ENCODE peak calls at places on chromosome 15, in nine cellular contexts. One of them, this sample, is unnamed.

GRCh38 chr15:55694652-55695150 is 48.3 kb downstream of the PRTG start:
- DNase-seq in PC-9: no peak
- DNase-seq in HT-29: no peak
- DNase-seq in GM03348: no peak
- DNase-seq in ecto neural progenitor cell: no peak
- DNase-seq in EL: no peak
- DNase-seq in GM12891: peak; percentile 20
- DNase-seq in mesendoderm: peak; percentile 79
- DNase-seq in AG08396: no peak
- DNase-seq in this sample: no peak

GRCh38 chr15:43143203-43143941 is 10.0 kb downstream of the TMEM62 start:
- DNase-seq in GM12891: no peak
- DNase-seq in ecto neural progenitor cell: no peak
- DNase-seq in EL: no peak
- DNase-seq in GM03348: no peak
- DNase-seq in mesendoderm: no peak
- DNase-seq in PC-9: no peak
- DNase-seq in AG08396: no peak
- DNase-seq in HT-29: no peak
- DNase-seq in this sample: no peak

GRCh38 chr15:57375827-57376694 is at the start of gene CGNL1:
- DNase-seq in EL: peak; percentile 52
- DNase-seq in GM12891: no peak
- DNase-seq in AG08396: peak; percentile 79
- DNase-seq in mesendoderm: peak; percentile 67
- DNase-seq in PC-9: no peak
- DNase-seq in ecto neural progenitor cell: peak; percentile 79
- DNase-seq in GM03348: peak; percentile 88
- DNase-seq in HT-29: no peak
- DNase-seq in this sample: peak; percentile 67

GRCh38 chr15:78951841-78952238 is 7.0 kb upstream of the CTSH start:
- DNase-seq in mesendoderm: peak; percentile 42
- DNase-seq in GM03348: no peak
- DNase-seq in HT-29: peak; percentile 72
- DNase-seq in GM12891: no peak
- DNase-seq in PC-9: peak; percentile 96
- DNase-seq in ecto neural progenitor cell: no peak
- DNase-seq in EL: peak; percentile 22
- DNase-seq in AG08396: peak; percentile 46
- DNase-seq in this sample: no peak

GRCh38 chr15:81338422-81339007 is 14.6 kb upstream of the STARD5 start:
- DNase-seq in HT-29: no peak
- DNase-seq in EL: peak; percentile 93
- DNase-seq in AG08396: peak; percentile 42
- DNase-seq in GM03348: peak; percentile 70
- DNase-seq in ecto neural progenitor cell: peak; percentile 14
- DNase-seq in GM12891: no peak
- DNase-seq in PC-9: peak; percentile 38
- DNase-seq in mesendoderm: no peak
- DNase-seq in this sample: peak; percentile 86

GRCh38 chr15:64246364-64247189 is 83.8 kb upstream of the PPIB start:
- DNase-seq in GM12891: peak; percentile 21
- DNase-seq in HT-29: peak; percentile 64
- DNase-seq in AG08396: peak; percentile 38
- DNase-seq in mesendoderm: peak; percentile 83
- DNase-seq in GM03348: peak; percentile 60
- DNase-seq in PC-9: no peak
- DNase-seq in EL: peak; percentile 93
- DNase-seq in ecto neural progenitor cell: no peak
- DNase-seq in this sample: peak; percentile 76

GRCh38 chr15:100596792-100597191 is 5.2 kb downstream of the LINS1 start:
- DNase-seq in PC-9: no peak
- DNase-seq in GM12891: no peak
- DNase-seq in GM03348: no peak
- DNase-seq in AG08396: no peak
- DNase-seq in EL: no peak
- DNase-seq in mesendoderm: no peak
- DNase-seq in ecto neural progenitor cell: no peak
- DNase-seq in HT-29: peak; percentile 69
- DNase-seq in this sample: no peak

GRCh38 chr15:82186748-82187415 is 75.7 kb downstream of the EFL1 start:
- DNase-seq in AG08396: no peak
- DNase-seq in GM12891: no peak
- DNase-seq in ecto neural progenitor cell: no peak
- DNase-seq in EL: no peak
- DNase-seq in mesendoderm: no peak
- DNase-seq in PC-9: no peak
- DNase-seq in HT-29: no peak
- DNase-seq in GM03348: no peak
- DNase-seq in this sample: no peak

GRCh38 chr15:31252386-31252785 is 74.2 kb upstream of the KLF13 start:
- DNase-seq in ecto neural progenitor cell: no peak
- DNase-seq in AG08396: no peak
- DNase-seq in GM03348: no peak
- DNase-seq in GM12891: no peak
- DNase-seq in HT-29: no peak
- DNase-seq in EL: no peak
- DNase-seq in mesendoderm: no peak
- DNase-seq in PC-9: no peak
- DNase-seq in this sample: no peak

GRCh38 chr15:73928241-73928579 is 1.9 kb downstream of the LOXL1 start:
- DNase-seq in PC-9: peak; percentile 58
- DNase-seq in GM12891: no peak
- DNase-seq in mesendoderm: no peak
- DNase-seq in AG08396: no peak
- DNase-seq in EL: peak; percentile 49
- DNase-seq in GM03348: peak; percentile 44
- DNase-seq in ecto neural progenitor cell: no peak
- DNase-seq in HT-29: no peak
- DNase-seq in this sample: no peak

GRCh38 chr15:89409184-89409992 is 74.8 kb upstream of the POLG start:
- DNase-seq in GM03348: no peak
- DNase-seq in mesendoderm: no peak
- DNase-seq in ecto neural progenitor cell: no peak
- DNase-seq in GM12891: no peak
- DNase-seq in PC-9: peak; percentile 11
- DNase-seq in AG08396: no peak
- DNase-seq in EL: peak; percentile 10
- DNase-seq in HT-29: no peak
- DNase-seq in this sample: peak; percentile 10

GRCh38 chr15:56690733-56691132 is 42.6 kb downstream of the ZNF280D start:
- DNase-seq in GM12891: no peak
- DNase-seq in PC-9: no peak
- DNase-seq in AG08396: no peak
- DNase-seq in ecto neural progenitor cell: no peak
- DNase-seq in mesendoderm: no peak
- DNase-seq in GM03348: no peak
- DNase-seq in HT-29: no peak
- DNase-seq in EL: no peak
- DNase-seq in this sample: no peak

GRCh38 chr15:91921188-91921820 is 67.8 kb downstream of the SLCO3A1 start:
- DNase-seq in EL: no peak
- DNase-seq in ecto neural progenitor cell: no peak
- DNase-seq in mesendoderm: no peak
- DNase-seq in AG08396: no peak
- DNase-seq in HT-29: no peak
- DNase-seq in GM12891: no peak
- DNase-seq in PC-9: peak; percentile 39
- DNase-seq in GM03348: no peak
- DNase-seq in this sample: peak; percentile 20

GRCh38 chr15:25772500-25772899 is 90.6 kb downstream of the ATP10A start:
- DNase-seq in ecto neural progenitor cell: peak; percentile 15
- DNase-seq in GM12891: no peak
- DNase-seq in EL: no peak
- DNase-seq in GM03348: no peak
- DNase-seq in PC-9: no peak
- DNase-seq in mesendoderm: no peak
- DNase-seq in HT-29: no peak
- DNase-seq in AG08396: no peak
- DNase-seq in this sample: no peak

GRCh38 chr15:51536965-51537574 is 85.5 kb downstream of the DMXL2 start:
- DNase-seq in HT-29: peak; percentile 53
- DNase-seq in mesendoderm: peak; percentile 10
- DNase-seq in AG08396: peak; percentile 17
- DNase-seq in GM03348: peak; percentile 52
- DNase-seq in EL: peak; percentile 12
- DNase-seq in PC-9: no peak
- DNase-seq in GM12891: no peak
- DNase-seq in ecto neural progenitor cell: no peak
- DNase-seq in this sample: peak; percentile 68

GRCh38 chr15:99324082-99324620 is 72.9 kb downstream of the LRRC28 start:
- DNase-seq in AG08396: peak; percentile 33
- DNase-seq in EL: peak; percentile 83
- DNase-seq in mesendoderm: no peak
- DNase-seq in GM12891: no peak
- DNase-seq in PC-9: peak; percentile 47
- DNase-seq in HT-29: no peak
- DNase-seq in ecto neural progenitor cell: no peak
- DNase-seq in GM03348: peak; percentile 76
- DNase-seq in this sample: peak; percentile 93

GRCh38 chr15:58742022-58742421 is 7.5 kb downstream of the ADAM10 start:
- DNase-seq in GM03348: no peak
- DNase-seq in ecto neural progenitor cell: no peak
- DNase-seq in EL: peak; percentile 28
- DNase-seq in PC-9: no peak
- DNase-seq in HT-29: no peak
- DNase-seq in AG08396: no peak
- DNase-seq in GM12891: no peak
- DNase-seq in mesendoderm: no peak
- DNase-seq in this sample: no peak

GRCh38 chr15:57364282-57365007 is 11.9 kb upstream of the CGNL1 start:
- DNase-seq in mesendoderm: peak; percentile 87
- DNase-seq in ecto neural progenitor cell: no peak
- DNase-seq in EL: no peak
- DNase-seq in GM12891: no peak
- DNase-seq in AG08396: no peak
- DNase-seq in PC-9: no peak
- DNase-seq in HT-29: no peak
- DNase-seq in GM03348: no peak
- DNase-seq in this sample: no peak

GRCh38 chr15:92226020-92226612 is 167.6 kb upstream of the ST8SIA2 start:
- DNase-seq in mesendoderm: peak; percentile 71
- DNase-seq in AG08396: no peak
- DNase-seq in GM03348: peak; percentile 45
- DNase-seq in PC-9: no peak
- DNase-seq in HT-29: peak; percentile 63
- DNase-seq in ecto neural progenitor cell: no peak
- DNase-seq in GM12891: no peak
- DNase-seq in EL: peak; percentile 1
- DNase-seq in this sample: peak; percentile 45

GRCh38 chr15:66894986-66895780 is 170.2 kb upstream of the SMAD3 start:
- DNase-seq in HT-29: no peak
- DNase-seq in PC-9: no peak
- DNase-seq in ecto neural progenitor cell: peak; percentile 29
- DNase-seq in EL: peak; percentile 46
- DNase-seq in mesendoderm: no peak
- DNase-seq in GM12891: no peak
- DNase-seq in AG08396: no peak
- DNase-seq in GM03348: no peak
- DNase-seq in this sample: no peak

GRCh38 chr15:45857295-45857694 is 222.5 kb downstream of the SQOR start:
- DNase-seq in AG08396: no peak
- DNase-seq in GM12891: no peak
- DNase-seq in ecto neural progenitor cell: no peak
- DNase-seq in HT-29: no peak
- DNase-seq in PC-9: no peak
- DNase-seq in GM03348: no peak
- DNase-seq in mesendoderm: no peak
- DNase-seq in EL: no peak
- DNase-seq in this sample: no peak

GRCh38 chr15:55703873-55704285 is 39.1 kb downstream of the PRTG start:
- DNase-seq in EL: peak; percentile 61
- DNase-seq in PC-9: peak; percentile 59
- DNase-seq in GM03348: peak; percentile 9
- DNase-seq in ecto neural progenitor cell: no peak
- DNase-seq in AG08396: no peak
- DNase-seq in GM12891: no peak
- DNase-seq in mesendoderm: no peak
- DNase-seq in HT-29: no peak
- DNase-seq in this sample: peak; percentile 63

GRCh38 chr15:39777497-39777896 is 5.1 kb downstream of the FSIP1 start:
- DNase-seq in mesendoderm: no peak
- DNase-seq in EL: no peak
- DNase-seq in ecto neural progenitor cell: no peak
- DNase-seq in AG08396: no peak
- DNase-seq in GM03348: no peak
- DNase-seq in HT-29: no peak
- DNase-seq in PC-9: no peak
- DNase-seq in GM12891: no peak
- DNase-seq in this sample: no peak

GRCh38 chr15:72237286-72238224 is 6.6 kb upstream of the PKM start:
- DNase-seq in AG08396: peak; percentile 92
- DNase-seq in ecto neural progenitor cell: no peak
- DNase-seq in GM12891: peak; percentile 30
- DNase-seq in PC-9: peak; percentile 92
- DNase-seq in EL: peak; percentile 98
- DNase-seq in HT-29: peak; percentile 88
- DNase-seq in GM03348: peak; percentile 93
- DNase-seq in mesendoderm: peak; percentile 98
- DNase-seq in this sample: peak; percentile 98

GRCh38 chr15:100372695-100373036 is 30.9 kb upstream of the ADAMTS17 start:
- DNase-seq in GM12891: no peak
- DNase-seq in ecto neural progenitor cell: no peak
- DNase-seq in HT-29: no peak
- DNase-seq in AG08396: no peak
- DNase-seq in PC-9: no peak
- DNase-seq in GM03348: no peak
- DNase-seq in EL: no peak
- DNase-seq in mesendoderm: peak; percentile 19
- DNase-seq in this sample: no peak

GRCh38 chr15:74317820-74318375 is 49.5 kb downstream of the CYP11A1 start:
- DNase-seq in HT-29: no peak
- DNase-seq in AG08396: peak; percentile 75
- DNase-seq in GM12891: no peak
- DNase-seq in PC-9: no peak
- DNase-seq in mesendoderm: peak; percentile 77
- DNase-seq in EL: peak; percentile 93
- DNase-seq in ecto neural progenitor cell: no peak
- DNase-seq in GM03348: peak; percentile 93
- DNase-seq in this sample: peak; percentile 97

GRCh38 chr15:81074773-81075172 is 59.3 kb upstream of the CFAP161 start:
- DNase-seq in AG08396: no peak
- DNase-seq in mesendoderm: no peak
- DNase-seq in HT-29: no peak
- DNase-seq in PC-9: no peak
- DNase-seq in EL: no peak
- DNase-seq in GM03348: no peak
- DNase-seq in ecto neural progenitor cell: no peak
- DNase-seq in GM12891: no peak
- DNase-seq in this sample: no peak

GRCh38 chr15:33655488-33655887 is 312.8 kb upstream of the CHRM5 start:
- DNase-seq in AG08396: no peak
- DNase-seq in GM03348: no peak
- DNase-seq in HT-29: no peak
- DNase-seq in PC-9: no peak
- DNase-seq in ecto neural progenitor cell: no peak
- DNase-seq in GM12891: no peak
- DNase-seq in EL: no peak
- DNase-seq in mesendoderm: no peak
- DNase-seq in this sample: no peak

GRCh38 chr15:33506781-33507180 is 196.0 kb downstream of the RYR3 start:
- DNase-seq in PC-9: no peak
- DNase-seq in EL: peak; percentile 3
- DNase-seq in GM03348: peak; percentile 31
- DNase-seq in AG08396: no peak
- DNase-seq in HT-29: no peak
- DNase-seq in GM12891: no peak
- DNase-seq in mesendoderm: peak; percentile 67
- DNase-seq in ecto neural progenitor cell: no peak
- DNase-seq in this sample: peak; percentile 22

GRCh38 chr15:62899090-62899493 is 143.5 kb upstream of the TPM1 start:
- DNase-seq in ecto neural progenitor cell: no peak
- DNase-seq in mesendoderm: no peak
- DNase-seq in PC-9: peak; percentile 71
- DNase-seq in GM12891: no peak
- DNase-seq in EL: no peak
- DNase-seq in GM03348: no peak
- DNase-seq in AG08396: no peak
- DNase-seq in HT-29: peak; percentile 67
- DNase-seq in this sample: no peak

GRCh38 chr15:26590673-26591072 is 182.2 kb downstream of the GABRB3 start:
- DNase-seq in mesendoderm: no peak
- DNase-seq in ecto neural progenitor cell: no peak
- DNase-seq in AG08396: no peak
- DNase-seq in HT-29: no peak
- DNase-seq in GM03348: no peak
- DNase-seq in GM12891: no peak
- DNase-seq in EL: no peak
- DNase-seq in PC-9: no peak
- DNase-seq in this sample: no peak

This sample was measured in adipocyte.